ENCODE peak calls at places on chromosome 22, in four cellular contexts. U is tibial artery, K is dorsolateral prefrontal cortex, Y is astrocyte. B is an unnamed sample.
A peak's percentile ranks its signal among the peaks of the same experiment; 100 is the strongest.

GRCh38 chr22:19853058-19853878 is 1.4 kb downstream of the GNB1L start:
- DNase-seq in U (no peak), K (peak; percentile 28), Y (no peak), B (no peak)

GRCh38 chr22:50506611-50507420 is 686 bp downstream of the LMF2 start:
- DNase-seq in U (no peak), K (no peak), Y (no peak), B (peak; percentile 42)

GRCh38 chr22:43829904-43830851 is 18.1 kb upstream of the EFCAB6 start:
- DNase-seq in U (peak; percentile 67), K (peak; percentile 33), Y (peak; percentile 24), B (peak; percentile 40)

GRCh38 chr22:20216863-20217499 is 51.1 kb downstream of the RTN4R start:
- DNase-seq in U (no peak), K (no peak), Y (no peak), B (no peak)

GRCh38 chr22:20239951-20240773 is 28.0 kb downstream of the RTN4R start:
- DNase-seq in U (no peak), K (peak; percentile 77), Y (no peak), B (peak; percentile 78)

GRCh38 chr22:37021710-37022482 is 2.4 kb downstream of the MPST start:
- DNase-seq in U (no peak), K (no peak), Y (no peak), B (no peak)

GRCh38 chr22:20013382-20013871 is 3.2 kb downstream of the ARVCF start:
- DNase-seq in U (no peak), K (peak; percentile 75), Y (peak; percentile 20), B (peak; percentile 48)

GRCh38 chr22:50547231-50547851 is 1.6 kb downstream of the KLHDC7B start:
- DNase-seq in U (no peak), K (no peak), Y (no peak), B (no peak)

GRCh38 chr22:50247748-50248147 is 2.9 kb upstream of the TUBGCP6 start:
- DNase-seq in U (no peak), K (peak; percentile 67), Y (no peak), B (no peak)

GRCh38 chr22:45273452-45274075 is 11.2 kb upstream of the UPK3A start:
- DNase-seq in U (no peak), K (no peak), Y (no peak), B (no peak)
- H3K27ac ChIP-seq in U (peak overlapping the region; percentile 20), K (no peak overlapping the region), Y (no peak overlapping the region), B (no peak overlapping the region)

DNA sequence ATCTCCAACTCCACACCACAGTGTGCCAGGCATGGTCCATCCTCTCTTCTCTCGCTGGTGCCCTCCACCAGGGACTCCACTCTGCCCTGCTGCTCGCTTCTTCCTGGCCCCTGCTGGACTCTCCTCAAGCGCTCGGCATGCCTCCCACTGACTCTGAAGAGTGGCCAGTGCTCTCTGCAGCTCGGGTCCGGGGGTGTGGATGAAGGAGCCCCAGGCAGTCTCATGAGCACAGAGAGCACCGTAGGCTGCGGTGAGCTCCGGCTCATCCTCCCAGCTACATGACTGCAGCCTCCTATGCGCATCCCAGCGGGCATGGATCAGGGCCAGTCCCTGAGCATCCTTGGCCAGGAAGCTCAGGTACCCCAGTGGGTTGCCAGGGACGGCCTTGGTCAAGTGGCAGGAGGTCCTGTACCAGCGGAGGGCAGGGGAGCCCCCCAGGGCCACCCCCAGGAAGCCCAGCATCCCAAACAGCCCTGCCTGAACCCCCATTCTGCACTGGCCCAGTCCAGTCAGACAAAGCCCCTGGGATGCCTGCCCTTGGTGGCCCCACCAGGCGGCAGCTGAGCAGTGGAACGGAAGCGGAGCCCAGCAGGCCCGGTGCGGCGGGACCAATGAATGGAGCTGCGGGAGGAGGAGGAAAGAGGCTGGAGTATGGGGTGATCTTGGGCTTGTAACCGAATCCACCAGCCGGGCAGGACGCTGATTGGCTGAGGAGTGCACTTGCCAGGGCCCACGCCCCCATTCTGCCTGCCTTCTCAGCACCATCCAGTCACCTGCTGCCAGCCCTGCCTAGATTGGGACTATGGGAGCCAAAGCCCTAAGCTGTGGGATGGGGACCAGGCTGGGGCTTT is at the start of gene PLA2G3:
- DNase-seq in U (no peak), K (no peak), Y (peak; percentile 58), B (no peak)
- TF ChIP-seq CTCF in U (no peak), K (no peak), Y (no peak), B (no peak)

GRCh38 chr22:41239443-41240128 is 1.1 kb downstream of the CHADL start:
- DNase-seq in U (no peak), K (no peak), Y (no peak), B (no peak)

GRCh38 chr22:41238570-41239442 is 1.9 kb downstream of the CHADL start:
- DNase-seq in U (no peak), K (no peak), Y (no peak), B (no peak)

GRCh38 chr22:41237036-41237706 is 3.6 kb downstream of the CHADL start:
- DNase-seq in U (no peak), K (no peak), Y (no peak), B (no peak)

GRCh38 chr22:41240377-41241132 is at the start of gene CHADL:
- DNase-seq in U (no peak), K (peak; percentile 95), Y (no peak), B (no peak)

DNA sequence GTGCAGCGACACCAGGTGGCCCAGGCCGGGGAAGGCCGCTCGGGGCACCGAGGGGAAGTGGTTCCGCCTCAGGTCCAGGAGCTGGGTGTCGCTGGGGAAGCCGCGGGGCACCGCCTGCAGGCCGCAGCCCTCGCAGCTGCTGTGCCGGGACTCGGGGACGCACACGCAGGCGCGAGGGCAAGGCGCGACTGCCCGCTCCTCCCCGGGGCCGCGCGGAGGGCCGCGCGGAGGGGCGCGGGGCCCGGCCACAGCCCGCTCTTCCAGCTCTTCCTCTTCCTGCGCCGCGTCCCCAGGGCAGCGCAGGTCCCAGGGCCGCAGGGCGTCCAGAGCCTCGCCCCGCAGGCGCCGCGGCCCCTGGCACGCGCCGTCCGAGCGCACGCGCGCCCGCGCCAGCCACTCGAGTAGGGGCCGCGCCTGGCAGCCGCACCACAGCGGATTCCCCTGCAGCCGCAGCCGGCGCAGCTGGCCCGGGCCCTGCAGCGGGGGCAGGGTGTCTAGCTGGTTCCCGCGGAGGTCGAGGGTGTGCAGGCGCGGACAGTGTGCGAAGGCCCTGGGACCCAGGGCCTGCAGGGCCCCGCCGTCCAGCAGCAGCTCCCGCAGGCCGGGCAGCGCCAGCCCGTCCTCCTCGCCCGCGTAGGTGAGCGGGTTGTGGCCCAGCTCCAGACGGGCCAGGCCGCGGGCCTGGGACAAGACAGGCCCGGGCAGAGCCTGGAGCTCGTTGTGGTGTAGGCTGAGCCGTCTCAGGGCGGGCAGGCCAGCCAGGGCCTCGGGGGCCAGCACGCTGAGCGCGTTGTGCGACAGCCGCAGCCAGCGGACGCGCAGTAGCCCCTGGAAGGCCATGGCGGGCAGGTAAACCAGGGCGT is 2.8 kb downstream of the CHADL start:
- DNase-seq in U (peak; percentile 35), K (no peak), Y (no peak), B (peak; percentile 54)
- H3K27ac ChIP-seq in U (no peak overlapping the region), K (peak overlapping the region; percentile 39), Y (no peak overlapping the region), B (no peak overlapping the region)

GRCh38 chr22:17536269-17536668 is 27.0 kb upstream of the SLC25A18 start:
- DNase-seq in U (no peak), K (peak; percentile 72), Y (peak; percentile 17), B (no peak)

GRCh38 chr22:17542452-17542851 is 20.8 kb upstream of the SLC25A18 start:
- DNase-seq in U (no peak), K (no peak), Y (no peak), B (no peak)

GRCh38 chr22:17537155-17537554 is 26.1 kb upstream of the SLC25A18 start:
- DNase-seq in U (no peak), K (no peak), Y (no peak), B (no peak)

GRCh38 chr22:17541476-17541875 is 21.8 kb upstream of the SLC25A18 start:
- DNase-seq in U (no peak), K (no peak), Y (no peak), B (no peak)

GRCh38 chr22:17540481-17540880 is 22.8 kb upstream of the SLC25A18 start:
- DNase-seq in U (no peak), K (no peak), Y (no peak), B (no peak)
- TF ChIP-seq CTCF in U (no peak), K (no peak), Y (no peak), B (no peak)

DNA sequence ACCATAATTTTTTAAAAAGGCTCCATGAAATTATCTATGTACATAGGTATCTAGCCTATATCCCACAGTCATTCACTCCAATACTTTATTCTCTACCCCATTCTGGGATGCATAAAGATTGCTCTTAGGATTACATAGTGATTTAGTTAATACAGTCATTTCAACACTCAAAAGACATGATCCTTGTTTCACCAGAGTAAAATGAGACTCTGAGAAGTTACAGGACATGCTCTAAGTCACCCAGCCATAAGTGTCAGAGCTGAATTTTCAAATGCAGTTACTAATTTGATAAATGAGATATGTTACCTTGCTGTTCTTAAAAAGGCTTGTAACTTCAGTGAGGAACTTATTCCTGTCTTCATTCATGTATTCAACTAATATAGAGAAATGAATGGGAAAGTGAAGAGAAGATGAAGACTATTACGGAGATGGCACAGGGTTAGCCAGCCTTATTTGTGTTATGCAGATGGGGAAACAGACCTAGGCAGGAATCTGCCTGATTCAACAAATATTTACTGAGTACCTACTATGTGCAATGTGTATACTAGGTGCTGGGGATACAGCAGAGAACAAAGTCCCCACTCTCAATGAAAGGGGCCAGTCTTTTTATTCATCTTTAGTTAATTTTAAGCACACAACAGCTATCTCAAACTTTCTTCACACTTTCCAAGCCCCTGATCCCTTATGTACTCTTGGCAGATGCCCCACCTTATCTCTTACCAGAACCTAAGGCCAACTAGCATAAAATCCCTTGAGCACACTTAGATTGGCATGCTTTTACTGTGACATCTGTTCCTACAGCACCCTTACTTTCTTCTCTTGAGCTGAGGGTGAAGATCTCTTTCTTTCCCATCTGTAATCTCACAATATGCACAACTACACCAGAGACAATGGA is 21.6 kb downstream of the MAPK1 start:
- DNase-seq in U (no peak), K (no peak), Y (no peak), B (no peak)
- H3K27ac ChIP-seq in U (no peak overlapping the region), K (no peak overlapping the region), Y (no peak overlapping the region), B (no peak overlapping the region)

DNA sequence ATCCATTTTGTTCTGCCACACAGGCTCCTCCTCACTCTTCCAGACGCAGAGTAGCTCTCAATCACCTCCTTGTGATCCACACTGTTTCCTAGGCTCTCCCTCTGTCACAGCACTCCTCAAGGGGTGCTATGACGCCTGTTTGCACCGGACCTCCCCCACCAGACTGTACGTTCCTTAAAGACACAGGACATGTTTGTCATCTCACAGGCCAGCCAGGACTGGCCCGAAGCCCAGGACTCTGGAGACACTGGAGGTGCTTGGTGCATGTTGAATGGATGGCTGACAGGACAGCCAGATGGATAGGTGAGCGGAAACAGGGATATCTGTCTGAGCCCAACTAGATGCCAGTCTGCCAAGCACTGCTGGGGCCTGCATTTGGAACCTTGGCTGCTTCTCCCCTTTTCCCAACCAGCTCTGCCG is 13.6 kb downstream of the PLA2G6 start:
- DNase-seq in U (no peak), K (no peak), Y (no peak), B (no peak)
- TF ChIP-seq CTCF in U (no peak), K (no peak), Y (no peak), B (no peak)